ENCODE peak calls at places on chromosomes 4 and X, in eight cellular contexts. One of them, this sample, is unnamed.
A peak's percentile ranks its signal among the peaks of the same experiment; 100 is the strongest.

GRCh38 chr4:75598390-75598789 is 31.9 kb downstream of the CDKL2 start:
- DNase-seq in H7: no peak
- DNase-seq in left ventricle myocardium inferior: no peak
- DNase-seq in substantia nigra: no peak
- DNase-seq in GM12891: no peak
- DNase-seq in kidney epithelial cell: peak; percentile 55
- DNase-seq in activated CD8-positive, alpha-beta T cell treated with anti-CD3 and anti-CD28 coated beads, Interleukin-2, amount 10 ng/mL, durations not matched to agents 7 days and 5 days: no peak
- DNase-seq in mesothelial cell of epicardium: no peak
- DNase-seq in this sample: no peak

GRCh38 chr4:186881521-186882220 is 158.0 kb upstream of the FAT1 start:
- DNase-seq in H7: no peak
- DNase-seq in left ventricle myocardium inferior: no peak
- DNase-seq in substantia nigra: no peak
- DNase-seq in GM12891: no peak
- DNase-seq in kidney epithelial cell: peak; percentile 83
- DNase-seq in activated CD8-positive, alpha-beta T cell treated with anti-CD3 and anti-CD28 coated beads, Interleukin-2, amount 10 ng/mL, durations not matched to agents 7 days and 5 days: no peak
- DNase-seq in mesothelial cell of epicardium: no peak
- DNase-seq in this sample: no peak

GRCh38 chr4:138301536-138301935 is 59.4 kb upstream of the SLC7A11 start:
- DNase-seq in H7: no peak
- DNase-seq in left ventricle myocardium inferior: no peak
- DNase-seq in substantia nigra: no peak
- DNase-seq in GM12891: no peak
- DNase-seq in kidney epithelial cell: no peak
- DNase-seq in activated CD8-positive, alpha-beta T cell treated with anti-CD3 and anti-CD28 coated beads, Interleukin-2, amount 10 ng/mL, durations not matched to agents 7 days and 5 days: no peak
- DNase-seq in mesothelial cell of epicardium: no peak
- DNase-seq in this sample: no peak

GRCh38 chr4:77599378-77599777 is 6.2 kb upstream of the CXCL13 start:
- DNase-seq in H7: peak; percentile 50
- DNase-seq in left ventricle myocardium inferior: no peak
- DNase-seq in substantia nigra: no peak
- DNase-seq in GM12891: no peak
- DNase-seq in kidney epithelial cell: no peak
- DNase-seq in activated CD8-positive, alpha-beta T cell treated with anti-CD3 and anti-CD28 coated beads, Interleukin-2, amount 10 ng/mL, durations not matched to agents 7 days and 5 days: no peak
- DNase-seq in mesothelial cell of epicardium: no peak
- DNase-seq in this sample: no peak

GRCh38 chr4:78517050-78517652 is 34.4 kb upstream of the ANXA3 start:
- DNase-seq in H7: peak; percentile 21
- DNase-seq in left ventricle myocardium inferior: no peak
- DNase-seq in substantia nigra: no peak
- DNase-seq in GM12891: no peak
- DNase-seq in kidney epithelial cell: peak; percentile 12
- DNase-seq in activated CD8-positive, alpha-beta T cell treated with anti-CD3 and anti-CD28 coated beads, Interleukin-2, amount 10 ng/mL, durations not matched to agents 7 days and 5 days: no peak
- DNase-seq in mesothelial cell of epicardium: no peak
- DNase-seq in this sample: no peak

GRCh38 chrX:103780701-103781402 is 4.2 kb downstream of the PLP1 start:
- DNase-seq in H7: no peak
- DNase-seq in left ventricle myocardium inferior: no peak
- DNase-seq in substantia nigra: peak; percentile 66
- DNase-seq in GM12891: no peak
- DNase-seq in kidney epithelial cell: no peak
- DNase-seq in activated CD8-positive, alpha-beta T cell treated with anti-CD3 and anti-CD28 coated beads, Interleukin-2, amount 10 ng/mL, durations not matched to agents 7 days and 5 days: no peak
- DNase-seq in mesothelial cell of epicardium: no peak
- DNase-seq in this sample: no peak

GRCh38 chrX:69024931-69025330 is 140.3 kb downstream of the PJA1 start:
- DNase-seq in H7: peak; percentile 50
- DNase-seq in left ventricle myocardium inferior: peak; percentile 78
- DNase-seq in substantia nigra: no peak
- DNase-seq in GM12891: no peak
- DNase-seq in kidney epithelial cell: no peak
- DNase-seq in activated CD8-positive, alpha-beta T cell treated with anti-CD3 and anti-CD28 coated beads, Interleukin-2, amount 10 ng/mL, durations not matched to agents 7 days and 5 days: no peak
- DNase-seq in mesothelial cell of epicardium: no peak
- DNase-seq in this sample: no peak

GRCh38 chr4:130712038-130712437 is 1616.1 kb downstream of the C4orf33 start:
- DNase-seq in H7: no peak
- DNase-seq in left ventricle myocardium inferior: no peak
- DNase-seq in substantia nigra: no peak
- DNase-seq in GM12891: no peak
- DNase-seq in kidney epithelial cell: peak; percentile 12
- DNase-seq in activated CD8-positive, alpha-beta T cell treated with anti-CD3 and anti-CD28 coated beads, Interleukin-2, amount 10 ng/mL, durations not matched to agents 7 days and 5 days: no peak
- DNase-seq in mesothelial cell of epicardium: no peak
- DNase-seq in this sample: no peak

GRCh38 chr4:170339522-170339921 is 249.8 kb upstream of the AADAT start:
- DNase-seq in H7: no peak
- DNase-seq in left ventricle myocardium inferior: no peak
- DNase-seq in substantia nigra: no peak
- DNase-seq in GM12891: no peak
- DNase-seq in kidney epithelial cell: no peak
- DNase-seq in activated CD8-positive, alpha-beta T cell treated with anti-CD3 and anti-CD28 coated beads, Interleukin-2, amount 10 ng/mL, durations not matched to agents 7 days and 5 days: no peak
- DNase-seq in mesothelial cell of epicardium: no peak
- DNase-seq in this sample: no peak

GRCh38 chrX:125205084-125205917 is 114.4 kb upstream of the TEX13C start:
- DNase-seq in H7: peak; percentile 77
- DNase-seq in left ventricle myocardium inferior: peak; percentile 49
- DNase-seq in substantia nigra: no peak
- DNase-seq in GM12891: no peak
- DNase-seq in kidney epithelial cell: peak; percentile 37
- DNase-seq in activated CD8-positive, alpha-beta T cell treated with anti-CD3 and anti-CD28 coated beads, Interleukin-2, amount 10 ng/mL, durations not matched to agents 7 days and 5 days: peak; percentile 33
- DNase-seq in mesothelial cell of epicardium: peak; percentile 61
- DNase-seq in this sample: no peak

GRCh38 chrX:120746153-120746552 is 116.3 kb upstream of the C1GALT1C1 start:
- DNase-seq in H7: no peak
- DNase-seq in left ventricle myocardium inferior: no peak
- DNase-seq in substantia nigra: no peak
- DNase-seq in GM12891: no peak
- DNase-seq in kidney epithelial cell: no peak
- DNase-seq in activated CD8-positive, alpha-beta T cell treated with anti-CD3 and anti-CD28 coated beads, Interleukin-2, amount 10 ng/mL, durations not matched to agents 7 days and 5 days: no peak
- DNase-seq in mesothelial cell of epicardium: no peak
- DNase-seq in this sample: no peak

GRCh38 chr4:77605210-77605902 is at the start of gene CXCL13:
- DNase-seq in H7: no peak
- DNase-seq in left ventricle myocardium inferior: no peak
- DNase-seq in substantia nigra: no peak
- DNase-seq in GM12891: no peak
- DNase-seq in kidney epithelial cell: no peak
- DNase-seq in activated CD8-positive, alpha-beta T cell treated with anti-CD3 and anti-CD28 coated beads, Interleukin-2, amount 10 ng/mL, durations not matched to agents 7 days and 5 days: no peak
- DNase-seq in mesothelial cell of epicardium: no peak
- DNase-seq in this sample: no peak

GRCh38 chr4:109207060-109207459 is 95.4 kb downstream of the COL25A1 start:
- DNase-seq in H7: no peak
- DNase-seq in left ventricle myocardium inferior: no peak
- DNase-seq in substantia nigra: no peak
- DNase-seq in GM12891: no peak
- DNase-seq in kidney epithelial cell: peak; percentile 2
- DNase-seq in activated CD8-positive, alpha-beta T cell treated with anti-CD3 and anti-CD28 coated beads, Interleukin-2, amount 10 ng/mL, durations not matched to agents 7 days and 5 days: no peak
- DNase-seq in mesothelial cell of epicardium: no peak
- DNase-seq in this sample: no peak

GRCh38 chrX:3129256-3129655 is 88.0 kb downstream of the ARSF start:
- DNase-seq in H7: no peak
- DNase-seq in left ventricle myocardium inferior: no peak
- DNase-seq in substantia nigra: no peak
- DNase-seq in GM12891: no peak
- DNase-seq in kidney epithelial cell: peak; percentile 4
- DNase-seq in activated CD8-positive, alpha-beta T cell treated with anti-CD3 and anti-CD28 coated beads, Interleukin-2, amount 10 ng/mL, durations not matched to agents 7 days and 5 days: no peak
- DNase-seq in mesothelial cell of epicardium: no peak
- DNase-seq in this sample: no peak

GRCh38 chr4:129822708-129823504 is 727.0 kb downstream of the C4orf33 start:
- DNase-seq in H7: no peak
- DNase-seq in left ventricle myocardium inferior: peak; percentile 9
- DNase-seq in substantia nigra: no peak
- DNase-seq in GM12891: no peak
- DNase-seq in kidney epithelial cell: no peak
- DNase-seq in activated CD8-positive, alpha-beta T cell treated with anti-CD3 and anti-CD28 coated beads, Interleukin-2, amount 10 ng/mL, durations not matched to agents 7 days and 5 days: no peak
- DNase-seq in mesothelial cell of epicardium: peak; percentile 35
- DNase-seq in this sample: no peak

GRCh38 chr4:183601381-183601780 is 57.6 kb downstream of the RWDD4 start:
- DNase-seq in H7: no peak
- DNase-seq in left ventricle myocardium inferior: no peak
- DNase-seq in substantia nigra: no peak
- DNase-seq in GM12891: no peak
- DNase-seq in kidney epithelial cell: no peak
- DNase-seq in activated CD8-positive, alpha-beta T cell treated with anti-CD3 and anti-CD28 coated beads, Interleukin-2, amount 10 ng/mL, durations not matched to agents 7 days and 5 days: no peak
- DNase-seq in mesothelial cell of epicardium: no peak
- DNase-seq in this sample: no peak

GRCh38 chr4:6390357-6390756 is 82.1 kb downstream of the PPP2R2C start:
- DNase-seq in H7: no peak
- DNase-seq in left ventricle myocardium inferior: peak; percentile 61
- DNase-seq in substantia nigra: peak; percentile 59
- DNase-seq in GM12891: no peak
- DNase-seq in kidney epithelial cell: no peak
- DNase-seq in activated CD8-positive, alpha-beta T cell treated with anti-CD3 and anti-CD28 coated beads, Interleukin-2, amount 10 ng/mL, durations not matched to agents 7 days and 5 days: no peak
- DNase-seq in mesothelial cell of epicardium: no peak
- DNase-seq in this sample: no peak

GRCh38 chr4:17027495-17027894 is 129.1 kb upstream of the LDB2 start:
- DNase-seq in H7: no peak
- DNase-seq in left ventricle myocardium inferior: no peak
- DNase-seq in substantia nigra: no peak
- DNase-seq in GM12891: no peak
- DNase-seq in kidney epithelial cell: peak; percentile 48
- DNase-seq in activated CD8-positive, alpha-beta T cell treated with anti-CD3 and anti-CD28 coated beads, Interleukin-2, amount 10 ng/mL, durations not matched to agents 7 days and 5 days: no peak
- DNase-seq in mesothelial cell of epicardium: no peak
- DNase-seq in this sample: no peak

GRCh38 chr4:26857278-26858034 is 3.2 kb upstream of the STIM2 start:
- DNase-seq in H7: peak; percentile 89
- DNase-seq in left ventricle myocardium inferior: peak; percentile 91
- DNase-seq in substantia nigra: peak; percentile 74
- DNase-seq in GM12891: peak; percentile 78
- DNase-seq in kidney epithelial cell: peak; percentile 56
- DNase-seq in activated CD8-positive, alpha-beta T cell treated with anti-CD3 and anti-CD28 coated beads, Interleukin-2, amount 10 ng/mL, durations not matched to agents 7 days and 5 days: peak; percentile 91
- DNase-seq in mesothelial cell of epicardium: peak; percentile 93
- DNase-seq in this sample: peak; percentile 95

GRCh38 chr4:8912506-8912905 is 40.9 kb upstream of the HMX1 start:
- DNase-seq in H7: no peak
- DNase-seq in left ventricle myocardium inferior: no peak
- DNase-seq in substantia nigra: no peak
- DNase-seq in GM12891: peak; percentile 10
- DNase-seq in kidney epithelial cell: no peak
- DNase-seq in activated CD8-positive, alpha-beta T cell treated with anti-CD3 and anti-CD28 coated beads, Interleukin-2, amount 10 ng/mL, durations not matched to agents 7 days and 5 days: no peak
- DNase-seq in mesothelial cell of epicardium: no peak
- DNase-seq in this sample: no peak

This sample was measured in T-helper 2 cell treated with Interferon-gamma antibody and Interleukin-4, amounts not matched to agents 5 μg/mL and 100 μg/mL, for 36 hours.